ENCODE peak calls at places on chromosomes 6 and 20, in six cellular contexts. O is tibial artery, C is pancreas, P is ovary, Q is cardiac muscle cell, S is suprapubic skin. L is an unnamed sample.

GRCh38 chr20:24835195-24835594 is 113.9 kb upstream of the CST7 start:
- DNase-seq in S (no peak), O (no peak), Q (no peak), C (no peak), P (no peak), L (no peak)

GRCh38 chr6:162907876-162908481 is 180.2 kb downstream of the PACRG start:
- DNase-seq in S (no peak), O (no peak), Q (peak; percentile 63), C (no peak), P (no peak), L (no peak)

GRCh38 chr6:84150680-84151079 is 76.8 kb downstream of the CEP162 start:
- DNase-seq in P (no peak), O (no peak), Q (peak; percentile 42), S (no peak), C (no peak), L (no peak)

GRCh38 chr20:63025534-63026331 is 19.0 kb upstream of the BHLHE23 start:
- DNase-seq in S (no peak), P (no peak), O (no peak), C (no peak), Q (peak; percentile 61), L (no peak)

GRCh38 chr20:59802471-59803221 is 130.8 kb downstream of the SYCP2 start:
- DNase-seq in P (no peak), Q (no peak), C (no peak), O (no peak), S (no peak), L (no peak)

GRCh38 chr6:142566628-142567396 is 265.0 kb downstream of the ADGRG6 start:
- DNase-seq in P (peak; percentile 25), Q (peak; percentile 71), C (peak; percentile 20), O (peak; percentile 35), S (no peak), L (no peak)

GRCh38 chr20:32580970-32581838 is 3.9 kb downstream of the NOL4L start:
- DNase-seq in C (no peak), P (no peak), S (no peak), O (no peak), Q (no peak), L (no peak)

GRCh38 chr6:46491201-46491788 is at the start of gene RCAN2:
- DNase-seq in C (peak; percentile 71), Q (peak; percentile 17), P (peak; percentile 78), S (peak; percentile 81), O (peak; percentile 66), L (peak; percentile 80)

GRCh38 chr20:13858496-13859270 is 73.9 kb downstream of the NDUFAF5 start:
- DNase-seq in C (no peak), S (no peak), Q (no peak), O (no peak), P (no peak), L (no peak)

GRCh38 chr6:37565267-37566208 is 65.8 kb upstream of the CCDC167 start:
- DNase-seq in P (peak; percentile 28), S (no peak), C (no peak), O (no peak), Q (no peak), L (no peak)

GRCh38 chr6:5950448-5950847 is 56.3 kb downstream of the NRN1 start:
- DNase-seq in P (no peak), Q (peak; percentile 2), C (no peak), S (no peak), O (no peak), L (no peak)

GRCh38 chr6:97133071-97133470 is 149.9 kb downstream of the MMS22L start:
- DNase-seq in O (no peak), S (no peak), P (no peak), Q (peak; percentile 9), C (no peak), L (no peak)

GRCh38 chr6:108561742-108562502 is 1.2 kb downstream of the FOXO3 start:
- DNase-seq in C (peak; percentile 44), P (peak; percentile 54), Q (no peak), O (no peak), S (no peak), L (peak; percentile 34)

GRCh38 chr6:1024587-1024986 is 287.3 kb upstream of the FOXQ1 start:
- DNase-seq in Q (no peak), P (no peak), C (no peak), S (peak; percentile 79), O (no peak), L (no peak)

GRCh38 chr6:150667977-150668716 is 68.5 kb downstream of the PLEKHG1 start:
- DNase-seq in P (peak; percentile 94), Q (peak; percentile 94), C (peak; percentile 84), O (peak; percentile 96), S (peak; percentile 94), L (peak; percentile 78)

GRCh38 chr6:166417285-166417691 is 34.5 kb upstream of the MPC1 start:
- DNase-seq in P (no peak), O (no peak), C (no peak), S (no peak), Q (no peak), L (no peak)

GRCh38 chr6:50762798-50763197 is 49.5 kb downstream of the TFAP2D start:
- DNase-seq in P (no peak), C (no peak), O (no peak), S (no peak), Q (no peak), L (no peak)

GRCh38 chr20:16553684-16554083 is 19.6 kb downstream of the KIF16B start:
- DNase-seq in S (no peak), O (no peak), P (no peak), Q (no peak), C (no peak), L (no peak)

GRCh38 chr6:69887026-69887425 is 20.7 kb downstream of the COL19A1 start:
- DNase-seq in Q (no peak), C (no peak), O (no peak), S (no peak), P (no peak), L (no peak)

GRCh38 chr20:46814366-46815232 is 80.0 kb upstream of the EYA2 start:
- DNase-seq in O (no peak), Q (peak; percentile 25), S (no peak), C (no peak), P (no peak), L (no peak)

GRCh38 chr6:25652007-25652515 is at the start of gene SCGN:
- DNase-seq in S (peak; percentile 83), O (peak; percentile 49), P (peak; percentile 23), C (peak; percentile 72), Q (peak; percentile 77), L (peak; percentile 11)

GRCh38 chr6:23175391-23175790 is 606.0 kb downstream of the HDGFL1 start:
- DNase-seq in C (no peak), P (no peak), S (no peak), O (no peak), Q (peak; percentile 53), L (no peak)

GRCh38 chr20:19000071-19000470 is 186.5 kb downstream of the SCP2D1 start:
- DNase-seq in Q (no peak), O (no peak), P (no peak), C (no peak), S (no peak), L (no peak)

GRCh38 chr6:170091000-170091638 is 199.8 kb downstream of the DLL1 start:
- DNase-seq in Q (no peak), C (no peak), O (peak; percentile 12), P (peak; percentile 8), S (peak; percentile 63), L (peak; percentile 3)

GRCh38 chr6:124430741-124431140 is 531.5 kb upstream of the RNF217 start:
- DNase-seq in O (no peak), P (no peak), S (no peak), Q (no peak), C (no peak), L (no peak)

GRCh38 chr20:43942661-43943285 is 28.1 kb downstream of the TOX2 start:
- DNase-seq in S (no peak), O (no peak), P (no peak), C (no peak), Q (peak; percentile 80), L (no peak)

GRCh38 chr6:141173529-141173928 is 959.2 kb upstream of the GJE1 start:
- DNase-seq in S (no peak), Q (no peak), O (no peak), C (no peak), P (no peak), L (no peak)

DNA sequence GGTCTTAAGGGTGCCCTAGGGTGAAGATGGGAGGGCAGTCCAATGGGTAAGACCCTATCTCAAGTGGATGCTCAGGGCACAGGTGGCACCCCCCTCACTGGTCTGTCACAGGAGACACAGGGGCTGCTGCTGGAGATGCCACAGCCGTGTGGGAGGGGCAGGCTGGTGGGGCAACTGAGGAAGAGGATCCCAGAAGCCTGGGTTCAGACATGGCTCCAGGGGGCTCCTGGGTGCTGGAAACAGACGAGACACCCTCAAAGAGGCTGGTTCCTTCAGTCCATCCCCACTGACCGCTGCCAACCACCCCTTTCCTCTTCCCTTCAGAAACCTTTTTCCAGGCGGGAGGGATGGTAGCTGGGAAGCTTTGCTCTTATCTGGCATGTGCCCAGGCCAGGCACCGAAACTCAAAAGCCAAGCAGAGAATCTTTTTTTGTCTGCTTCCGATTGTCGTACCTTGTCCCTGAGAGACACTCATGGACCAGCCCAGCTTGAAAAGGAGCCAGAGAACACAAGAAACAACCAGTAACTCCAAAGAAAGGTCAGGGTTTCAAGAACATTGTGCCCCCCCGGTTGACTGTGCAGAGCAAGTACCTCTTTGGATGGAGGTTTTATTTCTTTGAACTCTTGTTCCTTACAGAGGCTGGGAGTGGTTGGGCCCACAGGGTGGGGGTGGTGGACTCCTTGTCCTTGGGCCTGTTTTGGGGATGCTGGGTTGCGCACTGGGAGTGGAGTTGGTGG is 28.5 kb upstream of the EMILIN3 start:
- DNase-seq in Q (no peak), S (no peak), C (no peak), P (peak; percentile 60), O (no peak), L (no peak)
- H3K4me1 ChIP-seq in Q (no peaks in the 10 kb centered on the region), S (peaks cover 76% of the 10 kb centered on the region), C (no peaks in the 10 kb centered on the region), P (peaks cover 16% of the 10 kb centered on the region), O (no peaks in the 10 kb centered on the region), L (peaks cover 18% of the 10 kb centered on the region)

GRCh38 chr6:33429745-33430042 is 9.8 kb downstream of the SYNGAP1 start:
- DNase-seq in O (no peak), P (no peak), C (no peak), S (no peak), Q (no peak), L (no peak)

GRCh38 chr6:33428891-33429744 is 9.3 kb downstream of the SYNGAP1 start:
- DNase-seq in C (no peak), S (no peak), O (no peak), P (no peak), Q (no peak), L (no peak)

GRCh38 chr6:33426590-33427563 is 7.0 kb downstream of the SYNGAP1 start:
- DNase-seq in C (no peak), O (no peak), Q (no peak), S (no peak), P (no peak), L (no peak)

GRCh38 chr6:33427585-33428218 is 7.8 kb downstream of the SYNGAP1 start:
- DNase-seq in P (peak; percentile 69), C (peak; percentile 58), Q (no peak), O (peak; percentile 45), S (no peak), L (no peak)

GRCh38 chr6:33428219-33428890 is 8.5 kb downstream of the SYNGAP1 start:
- DNase-seq in Q (peak; percentile 34), O (no peak), S (no peak), P (no peak), C (no peak), L (no peak)
- H3K27ac ChIP-seq in Q (peak overlapping the region; percentile 24), O (peak overlapping the region; percentile 95), S (peak overlapping the region; percentile 92), P (peak overlapping the region; percentile 80), C (no peak overlapping the region), L (peak overlapping the region; percentile 31)

GRCh38 chr6:116447496-116448011 is 13.6 kb upstream of the CALHM6 start:
- DNase-seq in P (peak; percentile 26), Q (peak; percentile 99), C (peak; percentile 20), O (peak; percentile 52), S (no peak), L (no peak)
- H3K4me1 ChIP-seq in P (peaks cover 4% of the 10 kb centered on the region), Q (no peaks in the 10 kb centered on the region), C (peaks cover 11% of the 10 kb centered on the region), O (no peaks in the 10 kb centered on the region), S (peaks cover 14% of the 10 kb centered on the region), L (no peaks in the 10 kb centered on the region)

GRCh38 chr20:37520417-37520751 is 666 bp upstream of the NNAT start:
- DNase-seq in O (no peak), Q (no peak), P (no peak), S (no peak), C (no peak), L (no peak)
- H3K27ac ChIP-seq in O (no peak overlapping the region), Q (no peak overlapping the region), P (no peak overlapping the region), S (no peak overlapping the region), C (no peak overlapping the region), L (peak overlapping the region; percentile 98)